ENCODE peak calls at places on chromosome 7, in six cellular contexts. Y is ascending aorta; W is kidney; E is neural crest cell; C is activated T-helper 1 cell treated with anti-CD3 and anti-CD28 coated beads, Interleukin-2, amount 50 U/mL, for 16 hours; T is stimulated activated CD4-positive, alpha-beta T cell treated with anti-CD3 and anti-CD28 coated beads, Interleukin-4, amount 100 ng/mL, for 4 hours. F is an unnamed sample.

GRCh38 chr7:112414855-112415490 is 35.3 kb upstream of the IFRD1 start:
- DNase-seq in Y (no peak), W (no peak), E (no peak), C (no peak), T (no peak), F (no peak)

GRCh38 chr7:77466455-77466854 is 50.3 kb upstream of the GSAP start:
- DNase-seq in Y (no peak), W (no peak), E (no peak), C (no peak), T (no peak), F (no peak)

GRCh38 chr7:50727072-50727471 is 55.6 kb downstream of the GRB10 start:
- DNase-seq in Y (no peak), W (no peak), E (no peak), C (no peak), T (no peak), F (no peak)

GRCh38 chr7:120272896-120273475 is at the start of gene KCND2:
- DNase-seq in Y (no peak), W (peak), E (peak), C (no peak), T (no peak), F (no peak)

GRCh38 chr7:2638224-2638991 is 6.6 kb downstream of the TTYH3 start:
- DNase-seq in Y (no peak), W (peak), E (no peak), C (no peak), T (no peak), F (no peak)

GRCh38 chr7:132977234-132977633 is 104.7 kb downstream of the CHCHD3 start:
- DNase-seq in Y (no peak), W (no peak), E (no peak), C (no peak), T (no peak), F (no peak)

GRCh38 chr7:156747718-156748117 is 107.1 kb downstream of the RNF32 start:
- DNase-seq in Y (no peak), W (no peak), E (no peak), C (no peak), T (no peak), F (no peak)

GRCh38 chr7:137354361-137354760 is 10.8 kb upstream of the PTN start:
- DNase-seq in Y (no peak), W (peak), E (no peak), C (no peak), T (no peak), F (no peak)

GRCh38 chr7:29122750-29123149 is 23.6 kb downstream of the CPVL start:
- DNase-seq in Y (no peak), W (no peak), E (no peak), C (no peak), T (no peak), F (no peak)

GRCh38 chr7:23234569-23235296 is 11.8 kb upstream of the GPNMB start:
- DNase-seq in Y (no peak), W (no peak), E (no peak), C (no peak), T (no peak), F (no peak)

GRCh38 chr7:75811894-75812678 is 1.5 kb downstream of the CCL24 start:
- DNase-seq in Y (no peak), W (no peak), E (no peak), C (no peak), T (no peak), F (no peak)

GRCh38 chr7:131501930-131502685 is 54.3 kb downstream of the PODXL start:
- DNase-seq in Y (no peak), W (no peak), E (no peak), C (no peak), T (no peak), F (no peak)

GRCh38 chr7:128387663-128388485 is 21.9 kb downstream of the IMPDH1 start:
- DNase-seq in Y (no peak), W (peak), E (peak), C (peak), T (peak), F (peak)

GRCh38 chr7:134122980-134123379 is 4.2 kb upstream of the LRGUK start:
- DNase-seq in Y (no peak), W (no peak), E (no peak), C (no peak), T (no peak), F (no peak)

GRCh38 chr7:108054537-108054936 is 51.6 kb upstream of the LAMB1 start:
- DNase-seq in Y (no peak), W (no peak), E (no peak), C (no peak), T (no peak), F (no peak)

GRCh38 chr7:121748546-121748945 is 124.4 kb upstream of the PTPRZ1 start:
- DNase-seq in Y (no peak), W (no peak), E (no peak), C (no peak), T (no peak), F (no peak)

GRCh38 chr7:75887669-75888369 is 9.0 kb downstream of the RHBDD2 start:
- DNase-seq in Y (no peak), W (peak), E (no peak), C (no peak), T (no peak), F (no peak)

GRCh38 chr7:875476-876076 is 778 bp upstream of the GET4 start:
- DNase-seq in Y (no peak), W (peak), E (no peak), C (no peak), T (no peak), F (no peak)

GRCh38 chr7:1310936-1311335 is 78.3 kb downstream of the UNCX start:
- DNase-seq in Y (no peak), W (no peak), E (no peak), C (no peak), T (no peak), F (no peak)

GRCh38 chr7:70785427-70785826 is 346.5 kb upstream of the GALNT17 start:
- DNase-seq in Y (no peak), W (no peak), E (no peak), C (no peak), T (no peak), F (no peak)

GRCh38 chr7:26726051-26726450 is 138.3 kb downstream of the SKAP2 start:
- DNase-seq in Y (no peak), W (no peak), E (no peak), C (no peak), T (no peak), F (no peak)

GRCh38 chr7:102874166-102874829 is 38.5 kb upstream of the LRRC17 start:
- DNase-seq in Y (no peak), W (no peak), E (no peak), C (no peak), T (no peak), F (no peak)

GRCh38 chr7:127751723-127752448 is 99.9 kb downstream of the SND1 start:
- DNase-seq in Y (no peak), W (peak), E (no peak), C (no peak), T (no peak), F (no peak)

GRCh38 chr7:153286763-153287162 is 527.2 kb downstream of the ACTR3B start:
- DNase-seq in Y (no peak), W (no peak), E (no peak), C (no peak), T (no peak), F (no peak)

GRCh38 chr7:2554654-2555053 is 670 bp downstream of the BRAT1 start:
- DNase-seq in Y (no peak), W (no peak), E (no peak), C (no peak), T (no peak), F (no peak)

GRCh38 chr7:29194594-29195417 is at the start of gene CHN2:
- DNase-seq in Y (no peak), W (peak), E (peak), C (peak), T (peak), F (peak)

GRCh38 chr7:83611776-83612175 is 37.2 kb downstream of the SEMA3E start:
- DNase-seq in Y (no peak), W (no peak), E (no peak), C (no peak), T (no peak), F (no peak)

GRCh38 chr7:93551931-93552330 is 22.6 kb downstream of the CALCR start:
- DNase-seq in Y (no peak), W (no peak), E (no peak), C (no peak), T (no peak), F (no peak)

GRCh38 chr7:92988051-92988450 is 129.7 kb downstream of the SAMD9 start:
- DNase-seq in Y (no peak), W (no peak), E (no peak), C (no peak), T (no peak), F (no peak)

GRCh38 chr7:19754521-19755116 is 18.8 kb downstream of the TMEM196 start:
- DNase-seq in Y (no peak), W (no peak), E (peak), C (no peak), T (no peak), F (no peak)

GRCh38 chr7:123865517-123866117 is 20.6 kb downstream of the HYAL4 start:
- DNase-seq in Y (no peak), W (no peak), E (peak), C (no peak), T (peak), F (no peak)

GRCh38 chr7:116353614-116354013 is 143.3 kb downstream of the TES start:
- DNase-seq in Y (no peak), W (no peak), E (no peak), C (no peak), T (no peak), F (no peak)

GRCh38 chr7:106070201-106070551 is 41.9 kb downstream of the SYPL1 start:
- DNase-seq in Y (no peak), W (no peak), E (no peak), C (no peak), T (no peak), F (no peak)

GRCh38 chr7:73918926-73919693 is 58.2 kb downstream of the TMEM270 start:
- DNase-seq in Y (no peak), W (peak), E (no peak), C (no peak), T (no peak), F (no peak)

GRCh38 chr7:391411-391951 is 101.5 kb downstream of the FOXL3 start:
- DNase-seq in Y (no peak), W (peak), E (no peak), C (peak), T (no peak), F (no peak)

GRCh38 chr7:116218051-116218645 is 7.8 kb downstream of the TES start:
- DNase-seq in Y (no peak), W (no peak), E (no peak), C (no peak), T (no peak), F (no peak)